ENCODE peak calls at places on chromosomes 11 and 22, in six cellular contexts. One of them, this sample, is unnamed.
A peak's percentile ranks its signal among the peaks of the same experiment; 100 is the strongest.

GRCh38 chr22:30127749-30128166 is 47.5 kb downstream of the HORMAD2 start:
- DNase-seq in H4: no peak
- DNase-seq in globus pallidus: no peak
- DNase-seq in HEK293T: no peak
- DNase-seq in stimulated activated CD4-positive, alpha-beta T cell treated with anti-CD3 and anti-CD28 coated beads, Interleukin-12 subunit alpha, Interleukin-12 subunit beta, amount 100 ng/mL, for 4 hours: no peak
- DNase-seq in activated effector memory CD4-positive, alpha-beta T cell treated with Interleukin-2 at 50 U/mL for 16 hours: no peak
- DNase-seq in this sample: no peak

GRCh38 chr11:108253176-108253575 is 30.3 kb downstream of the ATM start:
- DNase-seq in H4: no peak
- DNase-seq in globus pallidus: no peak
- DNase-seq in HEK293T: no peak
- DNase-seq in stimulated activated CD4-positive, alpha-beta T cell treated with anti-CD3 and anti-CD28 coated beads, Interleukin-12 subunit alpha, Interleukin-12 subunit beta, amount 100 ng/mL, for 4 hours: no peak
- DNase-seq in activated effector memory CD4-positive, alpha-beta T cell treated with Interleukin-2 at 50 U/mL for 16 hours: no peak
- DNase-seq in this sample: no peak

GRCh38 chr11:103170865-103171264 is 61.6 kb downstream of the DYNC2H1 start:
- DNase-seq in H4: no peak
- DNase-seq in globus pallidus: no peak
- DNase-seq in HEK293T: no peak
- DNase-seq in stimulated activated CD4-positive, alpha-beta T cell treated with anti-CD3 and anti-CD28 coated beads, Interleukin-12 subunit alpha, Interleukin-12 subunit beta, amount 100 ng/mL, for 4 hours: no peak
- DNase-seq in activated effector memory CD4-positive, alpha-beta T cell treated with Interleukin-2 at 50 U/mL for 16 hours: no peak
- DNase-seq in this sample: no peak

GRCh38 chr11:124724854-124725718 is 14.7 kb upstream of the NRGN start:
- DNase-seq in H4: no peak
- DNase-seq in globus pallidus: no peak
- DNase-seq in HEK293T: no peak
- DNase-seq in stimulated activated CD4-positive, alpha-beta T cell treated with anti-CD3 and anti-CD28 coated beads, Interleukin-12 subunit alpha, Interleukin-12 subunit beta, amount 100 ng/mL, for 4 hours: no peak
- DNase-seq in activated effector memory CD4-positive, alpha-beta T cell treated with Interleukin-2 at 50 U/mL for 16 hours: no peak
- DNase-seq in this sample: no peak

GRCh38 chr11:19073454-19074415 is 13.2 kb upstream of the MRGPRX2 start:
- DNase-seq in H4: no peak
- DNase-seq in globus pallidus: no peak
- DNase-seq in HEK293T: no peak
- DNase-seq in stimulated activated CD4-positive, alpha-beta T cell treated with anti-CD3 and anti-CD28 coated beads, Interleukin-12 subunit alpha, Interleukin-12 subunit beta, amount 100 ng/mL, for 4 hours: no peak
- DNase-seq in activated effector memory CD4-positive, alpha-beta T cell treated with Interleukin-2 at 50 U/mL for 16 hours: no peak
- DNase-seq in this sample: no peak

GRCh38 chr22:19704355-19705015 is 9.8 kb upstream of the SEPTIN5 start:
- DNase-seq in H4: no peak
- DNase-seq in globus pallidus: no peak
- DNase-seq in HEK293T: no peak
- DNase-seq in stimulated activated CD4-positive, alpha-beta T cell treated with anti-CD3 and anti-CD28 coated beads, Interleukin-12 subunit alpha, Interleukin-12 subunit beta, amount 100 ng/mL, for 4 hours: no peak
- DNase-seq in activated effector memory CD4-positive, alpha-beta T cell treated with Interleukin-2 at 50 U/mL for 16 hours: no peak
- DNase-seq in this sample: no peak

GRCh38 chr11:79304599-79305212 is 136.1 kb downstream of the TENM4 start:
- DNase-seq in H4: no peak
- DNase-seq in globus pallidus: peak; percentile 36
- DNase-seq in HEK293T: no peak
- DNase-seq in stimulated activated CD4-positive, alpha-beta T cell treated with anti-CD3 and anti-CD28 coated beads, Interleukin-12 subunit alpha, Interleukin-12 subunit beta, amount 100 ng/mL, for 4 hours: no peak
- DNase-seq in activated effector memory CD4-positive, alpha-beta T cell treated with Interleukin-2 at 50 U/mL for 16 hours: no peak
- DNase-seq in this sample: no peak

GRCh38 chr11:72446929-72447753 is 12.8 kb upstream of the CLPB start:
- DNase-seq in H4: peak; percentile 67
- DNase-seq in globus pallidus: peak; percentile 43
- DNase-seq in HEK293T: peak; percentile 67
- DNase-seq in stimulated activated CD4-positive, alpha-beta T cell treated with anti-CD3 and anti-CD28 coated beads, Interleukin-12 subunit alpha, Interleukin-12 subunit beta, amount 100 ng/mL, for 4 hours: no peak
- DNase-seq in activated effector memory CD4-positive, alpha-beta T cell treated with Interleukin-2 at 50 U/mL for 16 hours: no peak
- DNase-seq in this sample: peak; percentile 67

GRCh38 chr11:6418199-6418957 is 516 bp downstream of the APBB1 start:
- DNase-seq in H4: no peak
- DNase-seq in globus pallidus: no peak
- DNase-seq in HEK293T: peak; percentile 39
- DNase-seq in stimulated activated CD4-positive, alpha-beta T cell treated with anti-CD3 and anti-CD28 coated beads, Interleukin-12 subunit alpha, Interleukin-12 subunit beta, amount 100 ng/mL, for 4 hours: no peak
- DNase-seq in activated effector memory CD4-positive, alpha-beta T cell treated with Interleukin-2 at 50 U/mL for 16 hours: no peak
- DNase-seq in this sample: no peak

GRCh38 chr22:23401111-23401909 is 178.8 kb downstream of the IGLL1 start:
- DNase-seq in H4: peak; percentile 58
- DNase-seq in globus pallidus: no peak
- DNase-seq in HEK293T: no peak
- DNase-seq in stimulated activated CD4-positive, alpha-beta T cell treated with anti-CD3 and anti-CD28 coated beads, Interleukin-12 subunit alpha, Interleukin-12 subunit beta, amount 100 ng/mL, for 4 hours: no peak
- DNase-seq in activated effector memory CD4-positive, alpha-beta T cell treated with Interleukin-2 at 50 U/mL for 16 hours: no peak
- DNase-seq in this sample: no peak

GRCh38 chr22:48417143-48418070 is 1410.3 kb downstream of the BRD1 start:
- DNase-seq in H4: no peak
- DNase-seq in globus pallidus: no peak
- DNase-seq in HEK293T: no peak
- DNase-seq in stimulated activated CD4-positive, alpha-beta T cell treated with anti-CD3 and anti-CD28 coated beads, Interleukin-12 subunit alpha, Interleukin-12 subunit beta, amount 100 ng/mL, for 4 hours: no peak
- DNase-seq in activated effector memory CD4-positive, alpha-beta T cell treated with Interleukin-2 at 50 U/mL for 16 hours: no peak
- DNase-seq in this sample: no peak

GRCh38 chr11:118928870-118929495 is 3.3 kb upstream of the BCL9L start:
- DNase-seq in H4: peak; percentile 51
- DNase-seq in globus pallidus: peak; percentile 65
- DNase-seq in HEK293T: peak; percentile 66
- DNase-seq in stimulated activated CD4-positive, alpha-beta T cell treated with anti-CD3 and anti-CD28 coated beads, Interleukin-12 subunit alpha, Interleukin-12 subunit beta, amount 100 ng/mL, for 4 hours: no peak
- DNase-seq in activated effector memory CD4-positive, alpha-beta T cell treated with Interleukin-2 at 50 U/mL for 16 hours: no peak
- DNase-seq in this sample: peak; percentile 85

GRCh38 chr11:37643968-37644367 is 1045.9 kb upstream of the RAG2 start:
- DNase-seq in H4: no peak
- DNase-seq in globus pallidus: no peak
- DNase-seq in HEK293T: no peak
- DNase-seq in stimulated activated CD4-positive, alpha-beta T cell treated with anti-CD3 and anti-CD28 coated beads, Interleukin-12 subunit alpha, Interleukin-12 subunit beta, amount 100 ng/mL, for 4 hours: no peak
- DNase-seq in activated effector memory CD4-positive, alpha-beta T cell treated with Interleukin-2 at 50 U/mL for 16 hours: no peak
- DNase-seq in this sample: no peak

GRCh38 chr11:116911981-116912734 is 74.7 kb upstream of the APOA1 start:
- DNase-seq in H4: no peak
- DNase-seq in globus pallidus: no peak
- DNase-seq in HEK293T: no peak
- DNase-seq in stimulated activated CD4-positive, alpha-beta T cell treated with anti-CD3 and anti-CD28 coated beads, Interleukin-12 subunit alpha, Interleukin-12 subunit beta, amount 100 ng/mL, for 4 hours: no peak
- DNase-seq in activated effector memory CD4-positive, alpha-beta T cell treated with Interleukin-2 at 50 U/mL for 16 hours: no peak
- DNase-seq in this sample: no peak

GRCh38 chr22:28329582-28330073 is 350.0 kb downstream of the TTC28 start:
- DNase-seq in H4: no peak
- DNase-seq in globus pallidus: no peak
- DNase-seq in HEK293T: no peak
- DNase-seq in stimulated activated CD4-positive, alpha-beta T cell treated with anti-CD3 and anti-CD28 coated beads, Interleukin-12 subunit alpha, Interleukin-12 subunit beta, amount 100 ng/mL, for 4 hours: no peak
- DNase-seq in activated effector memory CD4-positive, alpha-beta T cell treated with Interleukin-2 at 50 U/mL for 16 hours: no peak
- DNase-seq in this sample: no peak

GRCh38 chr11:86388198-86388597 is 13.5 kb downstream of the CCDC81 start:
- DNase-seq in H4: no peak
- DNase-seq in globus pallidus: no peak
- DNase-seq in HEK293T: no peak
- DNase-seq in stimulated activated CD4-positive, alpha-beta T cell treated with anti-CD3 and anti-CD28 coated beads, Interleukin-12 subunit alpha, Interleukin-12 subunit beta, amount 100 ng/mL, for 4 hours: no peak
- DNase-seq in activated effector memory CD4-positive, alpha-beta T cell treated with Interleukin-2 at 50 U/mL for 16 hours: no peak
- DNase-seq in this sample: no peak

GRCh38 chr22:40022536-40023225 is 27.9 kb downstream of the FAM83F start:
- DNase-seq in H4: no peak
- DNase-seq in globus pallidus: no peak
- DNase-seq in HEK293T: no peak
- DNase-seq in stimulated activated CD4-positive, alpha-beta T cell treated with anti-CD3 and anti-CD28 coated beads, Interleukin-12 subunit alpha, Interleukin-12 subunit beta, amount 100 ng/mL, for 4 hours: no peak
- DNase-seq in activated effector memory CD4-positive, alpha-beta T cell treated with Interleukin-2 at 50 U/mL for 16 hours: no peak
- DNase-seq in this sample: no peak

GRCh38 chr22:36456459-36456835 is 25.0 kb downstream of the TXN2 start:
- DNase-seq in H4: no peak
- DNase-seq in globus pallidus: no peak
- DNase-seq in HEK293T: no peak
- DNase-seq in stimulated activated CD4-positive, alpha-beta T cell treated with anti-CD3 and anti-CD28 coated beads, Interleukin-12 subunit alpha, Interleukin-12 subunit beta, amount 100 ng/mL, for 4 hours: no peak
- DNase-seq in activated effector memory CD4-positive, alpha-beta T cell treated with Interleukin-2 at 50 U/mL for 16 hours: no peak
- DNase-seq in this sample: no peak

GRCh38 chr11:92611157-92611556 is 358.3 kb upstream of the MTNR1B start:
- DNase-seq in H4: no peak
- DNase-seq in globus pallidus: no peak
- DNase-seq in HEK293T: no peak
- DNase-seq in stimulated activated CD4-positive, alpha-beta T cell treated with anti-CD3 and anti-CD28 coated beads, Interleukin-12 subunit alpha, Interleukin-12 subunit beta, amount 100 ng/mL, for 4 hours: no peak
- DNase-seq in activated effector memory CD4-positive, alpha-beta T cell treated with Interleukin-2 at 50 U/mL for 16 hours: no peak
- DNase-seq in this sample: no peak

GRCh38 chr11:9575531-9576240 is 2.2 kb downstream of the WEE1 start:
- DNase-seq in H4: no peak
- DNase-seq in globus pallidus: no peak
- DNase-seq in HEK293T: no peak
- DNase-seq in stimulated activated CD4-positive, alpha-beta T cell treated with anti-CD3 and anti-CD28 coated beads, Interleukin-12 subunit alpha, Interleukin-12 subunit beta, amount 100 ng/mL, for 4 hours: no peak
- DNase-seq in activated effector memory CD4-positive, alpha-beta T cell treated with Interleukin-2 at 50 U/mL for 16 hours: no peak
- DNase-seq in this sample: no peak

GRCh38 chr11:110179064-110179463 is 85.9 kb downstream of the ZC3H12C start:
- DNase-seq in H4: no peak
- DNase-seq in globus pallidus: no peak
- DNase-seq in HEK293T: no peak
- DNase-seq in stimulated activated CD4-positive, alpha-beta T cell treated with anti-CD3 and anti-CD28 coated beads, Interleukin-12 subunit alpha, Interleukin-12 subunit beta, amount 100 ng/mL, for 4 hours: no peak
- DNase-seq in activated effector memory CD4-positive, alpha-beta T cell treated with Interleukin-2 at 50 U/mL for 16 hours: no peak
- DNase-seq in this sample: no peak

GRCh38 chr11:85955531-85955930 is 100.3 kb downstream of the CCDC83 start:
- DNase-seq in H4: no peak
- DNase-seq in globus pallidus: no peak
- DNase-seq in HEK293T: no peak
- DNase-seq in stimulated activated CD4-positive, alpha-beta T cell treated with anti-CD3 and anti-CD28 coated beads, Interleukin-12 subunit alpha, Interleukin-12 subunit beta, amount 100 ng/mL, for 4 hours: no peak
- DNase-seq in activated effector memory CD4-positive, alpha-beta T cell treated with Interleukin-2 at 50 U/mL for 16 hours: no peak
- DNase-seq in this sample: no peak

GRCh38 chr11:122207921-122208764 is 92.1 kb upstream of the BLID start:
- DNase-seq in H4: no peak
- DNase-seq in globus pallidus: no peak
- DNase-seq in HEK293T: no peak
- DNase-seq in stimulated activated CD4-positive, alpha-beta T cell treated with anti-CD3 and anti-CD28 coated beads, Interleukin-12 subunit alpha, Interleukin-12 subunit beta, amount 100 ng/mL, for 4 hours: no peak
- DNase-seq in activated effector memory CD4-positive, alpha-beta T cell treated with Interleukin-2 at 50 U/mL for 16 hours: no peak
- DNase-seq in this sample: no peak

GRCh38 chr11:85238907-85239306 is 388.2 kb downstream of the DLG2 start:
- DNase-seq in H4: no peak
- DNase-seq in globus pallidus: no peak
- DNase-seq in HEK293T: no peak
- DNase-seq in stimulated activated CD4-positive, alpha-beta T cell treated with anti-CD3 and anti-CD28 coated beads, Interleukin-12 subunit alpha, Interleukin-12 subunit beta, amount 100 ng/mL, for 4 hours: no peak
- DNase-seq in activated effector memory CD4-positive, alpha-beta T cell treated with Interleukin-2 at 50 U/mL for 16 hours: no peak
- DNase-seq in this sample: no peak

GRCh38 chr11:94577841-94578240 is 10.7 kb downstream of the PIWIL4 start:
- DNase-seq in H4: no peak
- DNase-seq in globus pallidus: no peak
- DNase-seq in HEK293T: no peak
- DNase-seq in stimulated activated CD4-positive, alpha-beta T cell treated with anti-CD3 and anti-CD28 coated beads, Interleukin-12 subunit alpha, Interleukin-12 subunit beta, amount 100 ng/mL, for 4 hours: no peak
- DNase-seq in activated effector memory CD4-positive, alpha-beta T cell treated with Interleukin-2 at 50 U/mL for 16 hours: no peak
- DNase-seq in this sample: no peak

GRCh38 chr11:68460741-68461283 is at the start of gene PPP6R3:
- DNase-seq in H4: no peak
- DNase-seq in globus pallidus: no peak
- DNase-seq in HEK293T: peak; percentile 50
- DNase-seq in stimulated activated CD4-positive, alpha-beta T cell treated with anti-CD3 and anti-CD28 coated beads, Interleukin-12 subunit alpha, Interleukin-12 subunit beta, amount 100 ng/mL, for 4 hours: no peak
- DNase-seq in activated effector memory CD4-positive, alpha-beta T cell treated with Interleukin-2 at 50 U/mL for 16 hours: no peak
- DNase-seq in this sample: no peak

GRCh38 chr11:47913569-47914244 is 65.6 kb upstream of the NUP160 start:
- DNase-seq in H4: no peak
- DNase-seq in globus pallidus: no peak
- DNase-seq in HEK293T: no peak
- DNase-seq in stimulated activated CD4-positive, alpha-beta T cell treated with anti-CD3 and anti-CD28 coated beads, Interleukin-12 subunit alpha, Interleukin-12 subunit beta, amount 100 ng/mL, for 4 hours: no peak
- DNase-seq in activated effector memory CD4-positive, alpha-beta T cell treated with Interleukin-2 at 50 U/mL for 16 hours: no peak
- DNase-seq in this sample: no peak

GRCh38 chr22:49492308-49492707 is 335.4 kb downstream of the BRD1 start:
- DNase-seq in H4: no peak
- DNase-seq in globus pallidus: no peak
- DNase-seq in HEK293T: no peak
- DNase-seq in stimulated activated CD4-positive, alpha-beta T cell treated with anti-CD3 and anti-CD28 coated beads, Interleukin-12 subunit alpha, Interleukin-12 subunit beta, amount 100 ng/mL, for 4 hours: no peak
- DNase-seq in activated effector memory CD4-positive, alpha-beta T cell treated with Interleukin-2 at 50 U/mL for 16 hours: no peak
- DNase-seq in this sample: no peak

GRCh38 chr22:36853407-36854099 is 7.3 kb upstream of the NCF4 start:
- DNase-seq in H4: peak; percentile 56
- DNase-seq in globus pallidus: peak; percentile 51
- DNase-seq in HEK293T: peak; percentile 83
- DNase-seq in stimulated activated CD4-positive, alpha-beta T cell treated with anti-CD3 and anti-CD28 coated beads, Interleukin-12 subunit alpha, Interleukin-12 subunit beta, amount 100 ng/mL, for 4 hours: peak; percentile 89
- DNase-seq in activated effector memory CD4-positive, alpha-beta T cell treated with Interleukin-2 at 50 U/mL for 16 hours: peak; percentile 80
- DNase-seq in this sample: peak; percentile 49